ENCODE peak calls at places on chromosome 17, in five cellular contexts. L is HT1080; Z is fibroblast of mammary gland; F is neural progenitor cell; V is activated CD8-positive, alpha-beta T cell treated with anti-CD3 and anti-CD28 coated beads for 36 hours. H is an unnamed sample.

GRCh38 chr17:34412965-34413441 is 50.0 kb upstream of the CCL1 start:
- DNase-seq in F (no peak), V (no peak), L (peak; percentile 34), Z (peak; percentile 69), H (no peak)

GRCh38 chr17:31480067-31480466 is 88.6 kb downstream of the RAB11FIP4 start:
- DNase-seq in L (no peak), Z (no peak), F (no peak), V (no peak), H (no peak)

GRCh38 chr17:29582254-29582765 is 7.1 kb downstream of the GIT1 start:
- DNase-seq in Z (no peak), V (no peak), L (no peak), F (no peak), H (no peak)

GRCh38 chr17:38616361-38616760 is 10.6 kb upstream of the SRCIN1 start:
- DNase-seq in L (no peak), V (no peak), Z (no peak), F (peak; percentile 62), H (no peak)

GRCh38 chr17:63181856-63182255 is 215.8 kb downstream of the TANC2 start:
- DNase-seq in L (no peak), F (no peak), Z (no peak), V (no peak), H (no peak)

GRCh38 chr17:76384987-76385891 is 830 bp downstream of the SPHK1 start:
- DNase-seq in Z (peak; percentile 90), V (peak; percentile 60), L (peak; percentile 79), F (peak; percentile 47), H (no peak)

GRCh38 chr17:46025510-46025909 is 26.5 kb downstream of the STH start:
- DNase-seq in L (no peak), Z (no peak), F (no peak), V (no peak), H (no peak)

GRCh38 chr17:81926451-81927144 is 937 bp downstream of the MAFG start:
- DNase-seq in F (peak; percentile 85), V (peak; percentile 76), L (peak; percentile 83), Z (peak; percentile 78), H (peak; percentile 56)

GRCh38 chr17:65297384-65297783 is 160.2 kb downstream of the RGS9 start:
- DNase-seq in V (no peak), Z (peak; percentile 85), L (no peak), F (no peak), H (no peak)

GRCh38 chr17:75271233-75271954 is 363 bp upstream of the MIF4GD start:
- DNase-seq in V (peak; percentile 87), L (peak; percentile 66), Z (no peak), F (peak; percentile 93), H (no peak)

GRCh38 chr17:17841620-17842025 is 4.8 kb upstream of the SREBF1 start:
- DNase-seq in Z (no peak), V (no peak), L (no peak), F (no peak), H (no peak)

GRCh38 chr17:81387235-81388060 is 7.8 kb upstream of the BAHCC1 start:
- DNase-seq in Z (peak; percentile 65), F (peak; percentile 86), L (no peak), V (peak; percentile 79), H (no peak)

GRCh38 chr17:38943607-38944006 is 18.2 kb downstream of the LASP1NB start:
- DNase-seq in V (no peak), L (no peak), F (no peak), Z (no peak), H (no peak)

GRCh38 chr17:17763734-17764133 is 73.1 kb downstream of the SREBF1 start:
- DNase-seq in F (no peak), V (no peak), Z (no peak), L (no peak), H (no peak)

GRCh38 chr17:44409309-44410028 is 20.0 kb upstream of the ITGA2B start:
- DNase-seq in V (no peak), F (no peak), Z (no peak), L (no peak), H (no peak)

GRCh38 chr17:38742431-38743308 is 5.5 kb downstream of the PCGF2 start:
- DNase-seq in L (no peak), V (peak; percentile 35), F (no peak), Z (peak; percentile 89), H (peak; percentile 39)

GRCh38 chr17:36727577-36727976 is 126.2 kb downstream of the MRM1 start:
- DNase-seq in Z (no peak), V (no peak), F (peak; percentile 16), L (no peak), H (no peak)

GRCh38 chr17:43736389-43736788 is 22.2 kb downstream of the SOST start:
- DNase-seq in F (no peak), L (no peak), V (no peak), Z (no peak), H (no peak)

GRCh38 chr17:17258011-17258410 is 21.0 kb upstream of the FLCN start:
- DNase-seq in V (no peak), L (no peak), Z (no peak), F (no peak), H (no peak)

GRCh38 chr17:77186141-77186604 is 45.4 kb downstream of the SEC14L1 start:
- DNase-seq in V (peak; percentile 83), Z (no peak), L (no peak), F (no peak), H (peak; percentile 63)

GRCh38 chr17:10640475-10640874 is 16.6 kb downstream of the MYH3 start:
- DNase-seq in F (no peak), Z (peak; percentile 91), V (no peak), L (no peak), H (no peak)

GRCh38 chr17:11251561-11252107 is 10.6 kb downstream of the SHISA6 start:
- DNase-seq in F (no peak), L (peak; percentile 12), V (no peak), Z (no peak), H (no peak)